ENCODE peak calls at places on chromosomes 5 and 9, in six cellular contexts. R is CD4-positive, alpha-beta T cell; D is anterior cingulate cortex; V is omental fat pad; F is CD8-positive, alpha-beta T cell; C is iPS-NIHi11. Q is an unnamed sample.

GRCh38 chr9:94289691-94290090 is 30.6 kb downstream of the ZNF169 start:
- DNase-seq in F (no peak), C (no peak), V (no peak), R (no peak), D (no peak), Q (no peak)

GRCh38 chr5:17258429-17258828 is 41.0 kb downstream of the BASP1 start:
- DNase-seq in F (no peak), R (no peak), D (no peak), V (no peak), C (no peak), Q (no peak)

GRCh38 chr9:114121445-114122151 is 22.5 kb upstream of the KIF12 start:
- DNase-seq in R (no peak), F (no peak), D (no peak), V (no peak), C (no peak), Q (no peak)

GRCh38 chr5:140189977-140190867 is 15.2 kb downstream of the CYSTM1 start:
- DNase-seq in V (no peak), F (no peak), C (no peak), R (no peak), D (no peak), Q (no peak)

GRCh38 chr5:169893586-169893985 is 86.7 kb downstream of the INSYN2B start:
- DNase-seq in V (no peak), C (no peak), R (no peak), D (no peak), F (no peak), Q (no peak)

GRCh38 chr5:157370967-157371366 is 89.0 kb upstream of the NIPAL4 start:
- DNase-seq in V (no peak), C (peak; percentile 67), R (no peak), D (no peak), F (no peak), Q (no peak)

GRCh38 chr5:167307042-167307441 is 984.4 kb upstream of the WWC1 start:
- DNase-seq in R (no peak), C (no peak), V (no peak), F (no peak), D (no peak), Q (no peak)

GRCh38 chr5:109645591-109646236 is 44.0 kb upstream of the MAN2A1 start:
- DNase-seq in D (peak; percentile 20), F (no peak), C (peak; percentile 14), V (no peak), R (no peak), Q (no peak)

GRCh38 chr5:56964173-56964572 is 12.2 kb upstream of the MIER3 start:
- DNase-seq in D (no peak), F (no peak), C (no peak), V (no peak), R (no peak), Q (no peak)

GRCh38 chr5:141412853-141413539 is at the start of gene PCDHGA10:
- DNase-seq in R (peak; percentile 28), C (peak; percentile 67), V (no peak), F (peak; percentile 47), D (no peak), Q (no peak)

GRCh38 chr5:17185776-17186175 is 31.7 kb upstream of the BASP1 start:
- DNase-seq in R (no peak), V (no peak), F (no peak), C (no peak), D (no peak), Q (no peak)

GRCh38 chr5:130529716-130530485 is 625.6 kb downstream of the CHSY3 start:
- DNase-seq in V (no peak), D (peak; percentile 2), F (no peak), C (no peak), R (no peak), Q (peak; percentile 100)

GRCh38 chr9:77616191-77616590 is 31.9 kb downstream of the GNA14 start:
- DNase-seq in F (no peak), V (no peak), D (no peak), R (no peak), C (no peak), Q (no peak)

GRCh38 chr5:1875481-1875842 is 7.3 kb downstream of the IRX4 start:
- DNase-seq in V (no peak), D (no peak), F (no peak), C (no peak), R (no peak), Q (no peak)

GRCh38 chr9:93126825-93127368 is 7.2 kb downstream of the NINJ1 start:
- DNase-seq in V (no peak), D (no peak), C (peak; percentile 72), R (no peak), F (no peak), Q (no peak)

GRCh38 chr9:96061293-96061987 is 185.9 kb downstream of the ERCC6L2 start:
- DNase-seq in F (peak; percentile 56), V (no peak), D (no peak), R (peak; percentile 26), C (peak; percentile 70), Q (no peak)

GRCh38 chr9:133114451-133114885 is 6.6 kb downstream of the RALGDS start:
- DNase-seq in F (no peak), V (no peak), C (no peak), R (no peak), D (peak; percentile 82), Q (no peak)

GRCh38 chr9:136228107-136228875 is 17.3 kb downstream of the QSOX2 start:
- DNase-seq in V (no peak), D (no peak), C (no peak), F (no peak), R (no peak), Q (peak; percentile 81)

GRCh38 chr5:140111859-140112551 is 1.9 kb upstream of the PURA start:
- DNase-seq in F (no peak), D (no peak), V (no peak), C (no peak), R (no peak), Q (no peak)

GRCh38 chr9:135698767-135699166 is 514 bp downstream of the SOHLH1 start:
- DNase-seq in D (no peak), C (no peak), R (no peak), V (no peak), F (no peak), Q (no peak)

GRCh38 chr9:135926402-135927194 is 19.3 kb upstream of the CAMSAP1 start:
- DNase-seq in R (no peak), D (no peak), V (no peak), F (no peak), C (no peak), Q (peak; percentile 75)